ENCODE peak calls at places on chromosomes 12 and 14, in nine cellular contexts. G, W, M, J, H, A, Z, S and V are unnamed samples.

GRCh38 chr12:48000878-48001321 is 3.4 kb downstream of the COL2A1 start:
- DNase-seq in M (peak; percentile 48), A (no peak), Z (peak; percentile 42), H (no peak), G (peak; percentile 63), J (no peak), S (peak; percentile 40), W (peak; percentile 69), V (peak; percentile 72)

GRCh38 chr12:106089935-106090334 is 48.8 kb downstream of the NUAK1 start:
- DNase-seq in S (no peak), A (no peak), Z (no peak), G (no peak), M (no peak), W (no peak), H (no peak), J (no peak), V (no peak)

GRCh38 chr12:67456281-67456918 is 187.2 kb downstream of the CAND1 start:
- DNase-seq in A (no peak), W (peak; percentile 84), Z (no peak), S (peak; percentile 89), H (no peak), M (no peak), G (no peak), J (peak; percentile 31), V (peak; percentile 25)

GRCh38 chr14:51318777-51319176 is 78.7 kb downstream of the TMX1 start:
- DNase-seq in H (no peak), W (no peak), M (no peak), S (no peak), Z (no peak), G (no peak), A (no peak), J (no peak), V (no peak)

GRCh38 chr12:78674311-78675085 is 190.1 kb upstream of the SYT1 start:
- DNase-seq in M (no peak), J (no peak), H (no peak), G (no peak), Z (no peak), W (peak; percentile 26), S (peak; percentile 19), A (no peak), V (no peak)

GRCh38 chr12:122310636-122311035 is 44.3 kb upstream of the VPS33A start:
- DNase-seq in A (no peak), H (no peak), M (no peak), G (no peak), S (no peak), W (no peak), J (no peak), Z (no peak), V (no peak)

GRCh38 chr12:89339531-89339930 is 12.8 kb downstream of the DUSP6 start:
- DNase-seq in M (no peak), G (no peak), Z (no peak), S (no peak), A (no peak), J (no peak), W (no peak), H (no peak), V (no peak)

GRCh38 chr14:68682166-68683103 is 110.4 kb downstream of the ZFP36L1 start:
- DNase-seq in J (peak; percentile 59), H (no peak), S (peak; percentile 97), A (peak; percentile 44), W (peak; percentile 99), G (no peak), Z (no peak), M (peak; percentile 79), V (peak; percentile 95)

GRCh38 chr14:30005114-30005698 is 77.6 kb upstream of the PRKD1 start:
- DNase-seq in Z (no peak), J (no peak), G (no peak), H (peak; percentile 9), A (no peak), M (peak; percentile 64), W (peak; percentile 86), S (peak; percentile 88), V (peak; percentile 69)

GRCh38 chr12:19382111-19382526 is 57.2 kb upstream of the AEBP2 start:
- DNase-seq in A (no peak), S (peak; percentile 62), Z (no peak), W (peak; percentile 88), H (no peak), J (no peak), G (no peak), M (peak; percentile 88), V (peak; percentile 60)

GRCh38 chr12:67468549-67469245 is 179.8 kb upstream of the DYRK2 start:
- DNase-seq in G (no peak), H (no peak), M (no peak), W (no peak), Z (no peak), A (no peak), S (no peak), J (no peak), V (no peak)

GRCh38 chr12:1797011-1797901 is 23.1 kb upstream of the LRTM2 start:
- DNase-seq in S (no peak), A (peak; percentile 73), H (no peak), W (no peak), Z (no peak), J (peak; percentile 53), G (peak; percentile 41), M (no peak), V (no peak)

GRCh38 chr14:38211258-38211735 is 3.6 kb downstream of the SSTR1 start:
- DNase-seq in S (no peak), M (no peak), W (peak; percentile 11), A (no peak), J (no peak), G (peak; percentile 25), Z (peak; percentile 18), H (no peak), V (no peak)

GRCh38 chr12:104494816-104495158 is 38.0 kb downstream of the CHST11 start:
- DNase-seq in M (no peak), H (no peak), G (no peak), Z (no peak), S (peak; percentile 23), J (no peak), W (peak; percentile 37), A (no peak), V (no peak)

GRCh38 chr12:15589328-15590032 is 199.7 kb downstream of the EPS8 start:
- DNase-seq in S (peak; percentile 23), W (no peak), A (no peak), Z (no peak), M (no peak), H (no peak), J (no peak), G (no peak), V (no peak)

GRCh38 chr12:108375986-108376663 is 37.0 kb upstream of the CMKLR1 start:
- DNase-seq in J (no peak), Z (no peak), G (no peak), A (no peak), S (no peak), H (no peak), W (peak; percentile 4), M (no peak), V (no peak)

GRCh38 chr12:104823985-104824441 is 134.1 kb downstream of the SLC41A2 start:
- DNase-seq in J (no peak), W (no peak), S (no peak), M (peak; percentile 20), Z (no peak), A (no peak), H (no peak), G (no peak), V (no peak)

GRCh38 chr14:55581011-55581806 is 1.2 kb downstream of the KTN1 start:
- DNase-seq in W (peak; percentile 38), S (peak; percentile 37), A (no peak), Z (peak; percentile 50), J (peak; percentile 31), M (peak; percentile 44), G (peak; percentile 42), H (peak; percentile 46), V (peak; percentile 20)

DNA sequence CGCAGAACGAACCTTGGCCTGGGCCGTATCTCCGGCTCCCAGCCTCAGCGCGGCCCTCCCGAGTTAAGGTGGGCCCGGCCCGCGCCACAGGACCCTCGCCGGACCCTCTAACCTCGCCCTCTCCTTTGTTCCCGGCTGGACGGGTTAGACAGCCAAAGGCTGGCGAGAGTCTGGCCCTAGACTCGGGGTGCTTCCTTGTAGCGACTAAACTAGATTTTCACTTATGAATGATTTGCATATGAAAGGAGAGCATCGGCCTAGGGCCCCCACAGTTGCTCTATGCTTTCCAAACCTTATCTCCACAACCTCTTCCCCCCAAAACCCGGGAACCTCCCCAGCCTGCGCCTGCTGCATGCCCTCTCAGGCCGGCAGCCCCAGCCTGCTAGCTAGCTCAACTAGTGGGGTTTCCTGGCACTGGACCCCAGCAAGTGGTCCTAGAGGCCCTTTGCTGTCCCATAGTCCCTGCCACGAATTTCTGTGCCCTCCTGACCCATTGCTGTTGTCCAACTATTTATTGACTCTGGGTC is 2.0 kb downstream of the HOXC5 start:
- DNase-seq in J (no peak), W (no peak), H (no peak), G (no peak), A (no peak), S (no peak), M (no peak), Z (peak; percentile 17), V (no peak)
- TF ChIP-seq CTCF in J (no peak), W (no peak), H (no peak), G (no peak), A (no peak), S (no peak), M (no peak), Z (no peak), V (no peak)

DNA sequence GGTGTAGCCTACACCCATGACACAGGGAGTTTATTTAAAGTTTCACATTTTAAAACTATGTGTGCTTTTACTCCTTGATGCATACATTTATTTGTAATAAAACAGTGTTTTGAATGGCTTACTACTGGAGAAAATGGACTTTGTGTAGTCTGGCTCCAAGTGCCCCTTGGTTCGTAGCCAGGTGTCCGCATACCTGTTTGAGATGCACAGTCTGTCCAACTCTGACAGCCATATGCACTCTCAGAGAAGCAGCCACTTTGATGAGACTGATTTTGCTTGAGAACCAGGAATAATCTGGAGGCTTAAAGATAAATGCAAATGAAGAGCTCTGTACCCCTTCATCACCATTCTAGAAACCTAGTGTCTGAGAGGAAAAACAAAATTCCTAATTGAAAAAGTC is 24.0 kb downstream of the RTN1 start:
- DNase-seq in S (no peak), J (no peak), W (no peak), G (no peak), A (no peak), H (no peak), Z (no peak), M (no peak), V (no peak)
- TF ChIP-seq CTCF in S (no peak), J (no peak), W (no peak), G (no peak), A (no peak), H (no peak), Z (no peak), M (no peak), V (no peak)

GRCh38 chr14:81268016-81268416 is 47.3 kb upstream of the GTF2A1 start:
- DNase-seq in G (no peak), W (peak; percentile 2), S (no peak), A (no peak), M (peak; percentile 31), H (no peak), J (no peak), Z (no peak), V (no peak)
- TF ChIP-seq CTCF in G (no peak), W (no peak), S (no peak), A (no peak), M (no peak), H (no peak), J (no peak), Z (no peak), V (peak; percentile 9)

DNA sequence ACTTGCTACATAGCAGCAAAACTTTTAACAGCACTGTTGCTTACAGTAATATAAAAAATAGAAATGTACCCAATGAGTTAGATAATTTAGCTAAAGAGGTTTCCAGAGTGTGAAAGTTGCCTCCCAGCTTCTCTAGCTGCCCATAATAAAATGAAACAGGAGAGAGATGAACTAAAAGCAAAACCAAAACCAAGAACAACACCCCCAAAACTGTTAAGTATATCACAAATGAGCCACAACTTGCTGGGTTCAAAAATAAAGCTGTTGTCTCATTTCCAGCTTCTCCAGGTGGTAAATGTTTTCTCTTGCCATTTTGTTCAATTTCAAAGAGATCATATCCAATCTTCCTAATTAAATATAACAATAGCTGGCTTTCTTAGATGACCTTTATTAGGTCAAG is 614.0 kb downstream of the ETNK1 start:
- DNase-seq in H (no peak), S (no peak), Z (no peak), A (no peak), W (no peak), G (no peak), J (no peak), M (no peak), V (no peak)
- TF ChIP-seq CTCF in H (no peak), S (no peak), Z (no peak), A (no peak), W (no peak), G (no peak), J (no peak), M (no peak), V (no peak)